ENCODE peak calls at places on chromosomes 12 and 14, in ten cellular contexts. One of them, this sample, is unnamed.

GRCh38 chr12:42728770-42729531 is 139.4 kb upstream of the PRICKLE1 start:
- DNase-seq in GM12878: no peak
- DNase-seq in gastrocnemius medialis: no peak
- DNase-seq in A549: no peak
- DNase-seq in heart left ventricle: no peak
- DNase-seq in left lung: no peak
- DNase-seq in left ventricle myocardium inferior: no peak
- DNase-seq in Peyer's patch: no peak
- DNase-seq in fibroblast of lung: no peak
- DNase-seq in lower lobe of right lung: no peak
- DNase-seq in this sample: no peak

GRCh38 chr12:15754233-15754632 is 35.0 kb downstream of the EPS8 start:
- DNase-seq in GM12878: no peak
- DNase-seq in gastrocnemius medialis: no peak
- DNase-seq in A549: no peak
- DNase-seq in heart left ventricle: no peak
- DNase-seq in left lung: no peak
- DNase-seq in left ventricle myocardium inferior: no peak
- DNase-seq in Peyer's patch: no peak
- DNase-seq in fibroblast of lung: peak
- DNase-seq in lower lobe of right lung: no peak
- DNase-seq in this sample: no peak

GRCh38 chr12:91556909-91557308 is 374.3 kb upstream of the DCN start:
- DNase-seq in GM12878: no peak
- DNase-seq in gastrocnemius medialis: no peak
- DNase-seq in A549: no peak
- DNase-seq in heart left ventricle: no peak
- DNase-seq in left lung: no peak
- DNase-seq in left ventricle myocardium inferior: no peak
- DNase-seq in Peyer's patch: no peak
- DNase-seq in fibroblast of lung: no peak
- DNase-seq in lower lobe of right lung: no peak
- DNase-seq in this sample: no peak

GRCh38 chr14:105867961-105868599 is 341.7 kb downstream of the TMEM121 start:
- DNase-seq in GM12878: no peak
- DNase-seq in gastrocnemius medialis: no peak
- DNase-seq in A549: no peak
- DNase-seq in heart left ventricle: peak
- DNase-seq in left lung: peak
- DNase-seq in left ventricle myocardium inferior: no peak
- DNase-seq in Peyer's patch: no peak
- DNase-seq in fibroblast of lung: no peak
- DNase-seq in lower lobe of right lung: no peak
- DNase-seq in this sample: no peak

GRCh38 chr12:60522684-60523083 is 926.9 kb downstream of the SLC16A7 start:
- DNase-seq in GM12878: no peak
- DNase-seq in gastrocnemius medialis: no peak
- DNase-seq in A549: no peak
- DNase-seq in heart left ventricle: no peak
- DNase-seq in left lung: no peak
- DNase-seq in left ventricle myocardium inferior: no peak
- DNase-seq in Peyer's patch: no peak
- DNase-seq in fibroblast of lung: no peak
- DNase-seq in lower lobe of right lung: no peak
- DNase-seq in this sample: no peak

GRCh38 chr12:62332598-62332997 is 72.4 kb downstream of the USP15 start:
- DNase-seq in GM12878: no peak
- DNase-seq in gastrocnemius medialis: no peak
- DNase-seq in A549: no peak
- DNase-seq in heart left ventricle: no peak
- DNase-seq in left lung: no peak
- DNase-seq in left ventricle myocardium inferior: no peak
- DNase-seq in Peyer's patch: no peak
- DNase-seq in fibroblast of lung: peak
- DNase-seq in lower lobe of right lung: no peak
- DNase-seq in this sample: peak

GRCh38 chr12:30134229-30134628 is 350.5 kb upstream of the TMTC1 start:
- DNase-seq in GM12878: no peak
- DNase-seq in gastrocnemius medialis: no peak
- DNase-seq in A549: peak
- DNase-seq in heart left ventricle: no peak
- DNase-seq in left lung: no peak
- DNase-seq in left ventricle myocardium inferior: no peak
- DNase-seq in Peyer's patch: no peak
- DNase-seq in fibroblast of lung: no peak
- DNase-seq in lower lobe of right lung: no peak
- DNase-seq in this sample: no peak

GRCh38 chr12:9649532-9649940 is 20.0 kb upstream of the CLEC2D start:
- DNase-seq in GM12878: peak
- DNase-seq in gastrocnemius medialis: no peak
- DNase-seq in A549: no peak
- DNase-seq in heart left ventricle: no peak
- DNase-seq in left lung: no peak
- DNase-seq in left ventricle myocardium inferior: no peak
- DNase-seq in Peyer's patch: no peak
- DNase-seq in fibroblast of lung: no peak
- DNase-seq in lower lobe of right lung: no peak
- DNase-seq in this sample: no peak

GRCh38 chr12:56522486-56523193 is 1.0 kb downstream of the RBMS2 start:
- DNase-seq in GM12878: no peak
- DNase-seq in gastrocnemius medialis: no peak
- DNase-seq in A549: peak
- DNase-seq in heart left ventricle: no peak
- DNase-seq in left lung: no peak
- DNase-seq in left ventricle myocardium inferior: no peak
- DNase-seq in Peyer's patch: no peak
- DNase-seq in fibroblast of lung: no peak
- DNase-seq in lower lobe of right lung: no peak
- DNase-seq in this sample: no peak

GRCh38 chr14:26276757-26277156 is 321.1 kb downstream of the NOVA1 start:
- DNase-seq in GM12878: no peak
- DNase-seq in gastrocnemius medialis: no peak
- DNase-seq in A549: peak
- DNase-seq in heart left ventricle: no peak
- DNase-seq in left lung: no peak
- DNase-seq in left ventricle myocardium inferior: no peak
- DNase-seq in Peyer's patch: no peak
- DNase-seq in fibroblast of lung: no peak
- DNase-seq in lower lobe of right lung: no peak
- DNase-seq in this sample: no peak

GRCh38 chr14:27409936-27410335 is 812.1 kb upstream of the NOVA1 start:
- DNase-seq in GM12878: no peak
- DNase-seq in gastrocnemius medialis: no peak
- DNase-seq in A549: no peak
- DNase-seq in heart left ventricle: no peak
- DNase-seq in left lung: no peak
- DNase-seq in left ventricle myocardium inferior: no peak
- DNase-seq in Peyer's patch: no peak
- DNase-seq in fibroblast of lung: no peak
- DNase-seq in lower lobe of right lung: no peak
- DNase-seq in this sample: no peak

GRCh38 chr14:28629328-28630004 is 137.1 kb upstream of the FOXG1 start:
- DNase-seq in GM12878: no peak
- DNase-seq in gastrocnemius medialis: no peak
- DNase-seq in A549: no peak
- DNase-seq in heart left ventricle: no peak
- DNase-seq in left lung: no peak
- DNase-seq in left ventricle myocardium inferior: no peak
- DNase-seq in Peyer's patch: no peak
- DNase-seq in fibroblast of lung: no peak
- DNase-seq in lower lobe of right lung: no peak
- DNase-seq in this sample: no peak

GRCh38 chr14:104223101-104223809 is 84.9 kb downstream of the KIF26A start:
- DNase-seq in GM12878: no peak
- DNase-seq in gastrocnemius medialis: no peak
- DNase-seq in A549: no peak
- DNase-seq in heart left ventricle: peak
- DNase-seq in left lung: peak
- DNase-seq in left ventricle myocardium inferior: no peak
- DNase-seq in Peyer's patch: no peak
- DNase-seq in fibroblast of lung: no peak
- DNase-seq in lower lobe of right lung: peak
- DNase-seq in this sample: no peak

GRCh38 chr14:22427771-22428228 is 161.2 kb downstream of the DAD1 start:
- DNase-seq in GM12878: no peak
- DNase-seq in gastrocnemius medialis: no peak
- DNase-seq in A549: peak
- DNase-seq in heart left ventricle: peak
- DNase-seq in left lung: no peak
- DNase-seq in left ventricle myocardium inferior: peak
- DNase-seq in Peyer's patch: no peak
- DNase-seq in fibroblast of lung: peak
- DNase-seq in lower lobe of right lung: peak
- DNase-seq in this sample: peak

GRCh38 chr12:81043979-81044740 is 33.7 kb upstream of the ACSS3 start:
- DNase-seq in GM12878: no peak
- DNase-seq in gastrocnemius medialis: no peak
- DNase-seq in A549: no peak
- DNase-seq in heart left ventricle: no peak
- DNase-seq in left lung: no peak
- DNase-seq in left ventricle myocardium inferior: no peak
- DNase-seq in Peyer's patch: no peak
- DNase-seq in fibroblast of lung: no peak
- DNase-seq in lower lobe of right lung: no peak
- DNase-seq in this sample: no peak

GRCh38 chr12:67752226-67752732 is 103.7 kb downstream of the DYRK2 start:
- DNase-seq in GM12878: no peak
- DNase-seq in gastrocnemius medialis: no peak
- DNase-seq in A549: peak
- DNase-seq in heart left ventricle: no peak
- DNase-seq in left lung: no peak
- DNase-seq in left ventricle myocardium inferior: no peak
- DNase-seq in Peyer's patch: no peak
- DNase-seq in fibroblast of lung: no peak
- DNase-seq in lower lobe of right lung: no peak
- DNase-seq in this sample: no peak

DNA sequence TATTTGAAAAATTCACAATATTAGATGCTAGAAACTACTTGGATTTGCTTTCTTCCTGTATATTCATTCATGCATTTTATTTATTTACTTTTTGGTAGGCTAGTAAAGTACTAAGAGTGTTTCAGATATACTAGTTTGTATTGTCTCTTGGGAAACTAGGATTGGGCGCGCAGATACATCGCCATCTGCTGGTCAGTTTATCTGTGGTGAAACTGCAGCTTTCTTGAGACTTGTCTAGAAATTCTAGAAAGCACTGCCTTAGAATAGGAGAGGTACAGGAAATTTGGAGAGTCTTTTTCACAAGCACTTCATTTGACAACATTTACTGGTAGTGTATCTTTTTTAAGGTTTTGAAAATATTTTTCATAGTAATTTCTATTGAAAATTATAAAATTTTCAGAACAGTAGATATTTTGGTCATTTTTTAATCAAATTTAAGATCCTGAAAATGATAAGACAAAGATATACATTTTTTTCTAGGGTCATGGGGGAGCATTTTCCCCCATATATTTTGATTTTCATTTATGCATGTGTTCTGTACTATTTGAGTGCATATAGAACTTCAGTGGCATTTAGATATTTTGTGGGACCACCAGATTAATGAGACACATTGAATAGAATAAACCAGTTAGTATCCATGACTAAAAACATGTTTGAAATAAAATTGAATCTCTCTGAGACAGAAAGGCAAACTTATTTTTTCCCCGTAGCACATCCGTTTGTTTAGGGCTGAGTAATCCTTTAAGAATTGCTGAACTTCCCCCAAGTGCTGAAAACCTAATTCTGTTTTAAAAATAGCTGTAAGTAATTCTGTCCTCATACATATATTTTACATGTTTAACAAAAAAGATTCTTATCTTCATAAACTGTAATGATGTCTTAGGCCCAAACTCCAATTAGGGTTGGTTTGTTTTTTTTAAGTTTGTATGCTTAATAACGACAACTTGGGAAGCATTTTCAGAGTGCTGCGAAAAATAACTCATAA is 44.5 kb downstream of the SLC38A6 start:
- DNase-seq in GM12878: no peak
- DNase-seq in gastrocnemius medialis: peak
- DNase-seq in A549: peak
- DNase-seq in heart left ventricle: peak
- DNase-seq in left lung: no peak
- DNase-seq in left ventricle myocardium inferior: peak
- DNase-seq in Peyer's patch: peak
- DNase-seq in fibroblast of lung: peak
- DNase-seq in lower lobe of right lung: no peak
- DNase-seq in this sample: peak
- H3K4me3 ChIP-seq in GM12878: no peak
- H3K4me3 ChIP-seq in gastrocnemius medialis: no peak
- H3K4me3 ChIP-seq in A549: no peak
- H3K4me3 ChIP-seq in heart left ventricle: no peak
- H3K4me3 ChIP-seq in left lung: no peak
- H3K4me3 ChIP-seq in left ventricle myocardium inferior: no peak
- H3K4me3 ChIP-seq in Peyer's patch: no peak
- H3K4me3 ChIP-seq in fibroblast of lung: peak
- H3K4me3 ChIP-seq in lower lobe of right lung: no peak
- H3K4me3 ChIP-seq in this sample: no peak

GRCh38 chr14:99266181-99267178 is 5.5 kb downstream of the BCL11B start:
- DNase-seq in GM12878: no peak
- DNase-seq in gastrocnemius medialis: peak
- DNase-seq in A549: peak
- DNase-seq in heart left ventricle: peak
- DNase-seq in left lung: peak
- DNase-seq in left ventricle myocardium inferior: peak
- DNase-seq in Peyer's patch: peak
- DNase-seq in fibroblast of lung: peak
- DNase-seq in lower lobe of right lung: peak
- DNase-seq in this sample: peak
- TF ChIP-seq CTCF in GM12878: peak
- TF ChIP-seq CTCF in gastrocnemius medialis: peak
- TF ChIP-seq CTCF in A549: peak
- TF ChIP-seq CTCF in heart left ventricle: peak
- TF ChIP-seq CTCF in left lung: peak
- TF ChIP-seq CTCF in left ventricle myocardium inferior: peak
- TF ChIP-seq CTCF in Peyer's patch: peak
- TF ChIP-seq CTCF in fibroblast of lung: peak
- TF ChIP-seq CTCF in lower lobe of right lung: peak
- TF ChIP-seq CTCF in this sample: peak

DNA sequence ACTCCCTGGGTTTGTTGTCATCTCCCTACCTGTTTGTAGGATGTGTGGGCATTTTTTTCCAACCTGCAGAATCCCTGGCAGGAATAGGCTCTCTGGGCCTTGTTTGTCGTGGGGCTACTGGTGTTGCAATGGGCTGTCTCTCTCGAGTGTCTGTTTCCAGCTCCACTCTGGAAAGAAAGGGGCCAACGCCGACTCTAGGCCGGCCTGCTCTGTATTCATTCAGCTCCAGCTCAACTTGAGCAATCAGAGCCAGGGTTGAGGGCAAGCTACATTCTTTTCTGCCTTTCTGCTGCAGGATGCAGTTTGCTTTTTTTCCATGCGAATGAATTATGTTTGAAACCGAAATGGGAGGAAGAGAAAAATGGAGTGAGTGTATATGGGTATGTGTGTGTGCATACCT is 2.3 kb downstream of the JDP2 start:
- DNase-seq in GM12878: no peak
- DNase-seq in gastrocnemius medialis: peak
- DNase-seq in A549: no peak
- DNase-seq in heart left ventricle: no peak
- DNase-seq in left lung: no peak
- DNase-seq in left ventricle myocardium inferior: no peak
- DNase-seq in Peyer's patch: no peak
- DNase-seq in fibroblast of lung: peak
- DNase-seq in lower lobe of right lung: peak
- DNase-seq in this sample: no peak
- H3K4me3 ChIP-seq in GM12878: peak
- H3K4me3 ChIP-seq in gastrocnemius medialis: peak
- H3K4me3 ChIP-seq in A549: peak
- H3K4me3 ChIP-seq in heart left ventricle: peak
- H3K4me3 ChIP-seq in left lung: peak
- H3K4me3 ChIP-seq in left ventricle myocardium inferior: peak
- H3K4me3 ChIP-seq in Peyer's patch: peak
- H3K4me3 ChIP-seq in fibroblast of lung: peak
- H3K4me3 ChIP-seq in lower lobe of right lung: peak
- H3K4me3 ChIP-seq in this sample: peak

GRCh38 chr14:101508948-101509729 is 52.2 kb upstream of the DIO3 start:
- DNase-seq in GM12878: no peak
- DNase-seq in gastrocnemius medialis: no peak
- DNase-seq in A549: no peak
- DNase-seq in heart left ventricle: no peak
- DNase-seq in left lung: peak
- DNase-seq in left ventricle myocardium inferior: peak
- DNase-seq in Peyer's patch: no peak
- DNase-seq in fibroblast of lung: no peak
- DNase-seq in lower lobe of right lung: peak
- DNase-seq in this sample: no peak
- TF ChIP-seq CTCF in GM12878: no peak
- TF ChIP-seq CTCF in gastrocnemius medialis: no peak
- TF ChIP-seq CTCF in A549: no peak
- TF ChIP-seq CTCF in heart left ventricle: no peak
- TF ChIP-seq CTCF in left lung: no peak
- TF ChIP-seq CTCF in left ventricle myocardium inferior: no peak
- TF ChIP-seq CTCF in Peyer's patch: no peak
- TF ChIP-seq CTCF in fibroblast of lung: no peak
- TF ChIP-seq CTCF in lower lobe of right lung: no peak
- TF ChIP-seq CTCF in this sample: no peak